ENCODE peak calls at places on chromosome 5, in ten cellular contexts. D is breast epithelium; E is mucosa of gallbladder; I is activated CD4-positive, alpha-beta T cell treated with anti-CD3 and anti-CD28 coated beads for 48 hours; T is left ventricle myocardium inferior; A is A549; Y is NT2/D1; B is neuronal stem cell; N is epithelial cell of esophagus; O is NCI-H526. P is an unnamed sample.

GRCh38 chr5:131107128-131107527 is 57.9 kb downstream of the HINT1 start:
- DNase-seq in D (no peak), E (no peak), I (no peak), T (no peak), A (no peak), Y (no peak), B (no peak), N (no peak), O (no peak), P (no peak)

GRCh38 chr5:132460835-132461230 is 29.7 kb downstream of the IRF1 start:
- DNase-seq in D (no peak), E (no peak), I (no peak), T (no peak), A (no peak), Y (no peak), B (no peak), N (no peak), O (no peak), P (no peak)

GRCh38 chr5:150092159-150092787 is 5.9 kb upstream of the CSF1R start:
- DNase-seq in D (no peak), E (no peak), I (no peak), T (no peak), A (no peak), Y (no peak), B (no peak), N (no peak), O (no peak), P (no peak)

GRCh38 chr5:7250004-7250403 is 145.9 kb upstream of the ADCY2 start:
- DNase-seq in D (no peak), E (no peak), I (no peak), T (no peak), A (no peak), Y (no peak), B (no peak), N (no peak), O (no peak), P (no peak)

GRCh38 chr5:138032028-138032571 is 779 bp downstream of the FAM13B start:
- DNase-seq in D (peak; percentile 62), E (peak; percentile 60), I (no peak), T (peak; percentile 70), A (peak; percentile 60), Y (no peak), B (no peak), N (peak; percentile 32), O (peak; percentile 25), P (peak; percentile 65)

GRCh38 chr5:122099060-122099790 is 21.2 kb upstream of the LOX start:
- DNase-seq in D (no peak), E (no peak), I (no peak), T (no peak), A (no peak), Y (no peak), B (no peak), N (peak; percentile 84), O (no peak), P (peak; percentile 77)

GRCh38 chr5:88873447-88873846 is 9.5 kb downstream of the MEF2C start:
- DNase-seq in D (no peak), E (no peak), I (no peak), T (no peak), A (no peak), Y (no peak), B (no peak), N (no peak), O (no peak), P (no peak)

GRCh38 chr5:172528440-172528839 is 74.1 kb upstream of the SH3PXD2B start:
- DNase-seq in D (no peak), E (no peak), I (no peak), T (no peak), A (peak; percentile 28), Y (no peak), B (no peak), N (no peak), O (no peak), P (no peak)

GRCh38 chr5:122937914-122938313 is 92.5 kb downstream of the SNX24 start:
- DNase-seq in D (no peak), E (peak; percentile 34), I (no peak), T (peak; percentile 64), A (no peak), Y (no peak), B (no peak), N (no peak), O (no peak), P (no peak)

GRCh38 chr5:139733698-139734491 is 61.7 kb upstream of the PSD2 start:
- DNase-seq in D (no peak), E (peak; percentile 70), I (no peak), T (no peak), A (no peak), Y (no peak), B (no peak), N (no peak), O (peak; percentile 86), P (no peak)

GRCh38 chr5:178453224-178453623 is 137.0 kb downstream of the COL23A1 start:
- DNase-seq in D (no peak), E (no peak), I (no peak), T (no peak), A (no peak), Y (no peak), B (no peak), N (peak; percentile 42), O (no peak), P (peak; percentile 2)

GRCh38 chr5:127957183-127957582 is 126.4 kb upstream of the SLC12A2 start:
- DNase-seq in D (peak; percentile 75), E (peak; percentile 47), I (no peak), T (peak; percentile 41), A (peak; percentile 47), Y (no peak), B (no peak), N (peak; percentile 20), O (no peak), P (peak; percentile 28)

GRCh38 chr5:153618857-153619256 is 128.4 kb downstream of the GRIA1 start:
- DNase-seq in D (no peak), E (no peak), I (no peak), T (no peak), A (no peak), Y (no peak), B (no peak), N (peak; percentile 23), O (no peak), P (no peak)

GRCh38 chr5:178207917-178208280 is 3.6 kb downstream of the HNRNPAB start:
- DNase-seq in D (no peak), E (no peak), I (no peak), T (no peak), A (no peak), Y (no peak), B (no peak), N (no peak), O (no peak), P (no peak)

GRCh38 chr5:86631165-86631564 is 13.4 kb downstream of the COX7C start:
- DNase-seq in D (no peak), E (no peak), I (no peak), T (no peak), A (no peak), Y (no peak), B (no peak), N (no peak), O (no peak), P (no peak)

GRCh38 chr5:145218019-145218418 is 617.1 kb downstream of the PRELID2 start:
- DNase-seq in D (no peak), E (peak; percentile 46), I (no peak), T (no peak), A (no peak), Y (no peak), B (no peak), N (no peak), O (no peak), P (no peak)

GRCh38 chr5:40204157-40204556 is 475.6 kb upstream of the PTGER4 start:
- DNase-seq in D (no peak), E (no peak), I (no peak), T (no peak), A (no peak), Y (no peak), B (no peak), N (no peak), O (no peak), P (no peak)

GRCh38 chr5:179262126-179262920 is 82.9 kb downstream of the ADAMTS2 start:
- DNase-seq in D (no peak), E (no peak), I (no peak), T (no peak), A (no peak), Y (no peak), B (no peak), N (no peak), O (no peak), P (no peak)

GRCh38 chr5:177325868-177326381 is 14.2 kb upstream of the MXD3 start:
- DNase-seq in D (no peak), E (no peak), I (no peak), T (no peak), A (no peak), Y (no peak), B (no peak), N (no peak), O (no peak), P (no peak)

GRCh38 chr5:145495741-145496140 is 339.4 kb downstream of the PRELID2 start:
- DNase-seq in D (no peak), E (no peak), I (peak; percentile 2), T (no peak), A (peak; percentile 19), Y (no peak), B (no peak), N (peak; percentile 88), O (no peak), P (peak; percentile 82)

GRCh38 chr5:57193757-57194413 is 20.0 kb downstream of the GPBP1 start:
- DNase-seq in D (no peak), E (no peak), I (no peak), T (no peak), A (no peak), Y (no peak), B (no peak), N (no peak), O (no peak), P (no peak)

GRCh38 chr5:36875789-36876388 is 680 bp upstream of the NIPBL start:
- DNase-seq in D (peak; percentile 61), E (peak; percentile 84), I (peak; percentile 77), T (peak; percentile 84), A (peak; percentile 38), Y (no peak), B (peak; percentile 69), N (peak; percentile 77), O (peak; percentile 79), P (peak; percentile 95)

GRCh38 chr5:119031905-119032304 is 39.0 kb upstream of the DMXL1 start:
- DNase-seq in D (no peak), E (no peak), I (peak; percentile 49), T (no peak), A (no peak), Y (no peak), B (no peak), N (peak; percentile 57), O (no peak), P (no peak)

GRCh38 chr5:86880785-86881492 is 263.2 kb downstream of the COX7C start:
- DNase-seq in D (no peak), E (peak; percentile 44), I (peak; percentile 50), T (no peak), A (peak; percentile 25), Y (peak; percentile 65), B (peak; percentile 55), N (peak; percentile 81), O (peak; percentile 35), P (peak; percentile 60)

GRCh38 chr5:73522989-73523388 is 24.7 kb downstream of the BTF3 start:
- DNase-seq in D (peak; percentile 50), E (no peak), I (no peak), T (no peak), A (no peak), Y (no peak), B (no peak), N (peak; percentile 90), O (no peak), P (no peak)

GRCh38 chr5:71563161-71563560 is 24.0 kb upstream of the MCCC2 start:
- DNase-seq in D (no peak), E (no peak), I (no peak), T (no peak), A (no peak), Y (no peak), B (no peak), N (no peak), O (no peak), P (no peak)

GRCh38 chr5:90691533-90691932 is 132.9 kb downstream of the ADGRV1 start:
- DNase-seq in D (no peak), E (no peak), I (no peak), T (no peak), A (no peak), Y (no peak), B (no peak), N (no peak), O (no peak), P (no peak)

GRCh38 chr5:138182808-138183207 is 3.9 kb downstream of the KIF20A start:
- DNase-seq in D (no peak), E (no peak), I (no peak), T (no peak), A (no peak), Y (no peak), B (no peak), N (no peak), O (no peak), P (no peak)